ENCODE peak calls at places on chromosomes 7 and 10, in eight cellular contexts. One of them, this sample, is unnamed.

GRCh38 chr7:132276986-132277716 is 299.1 kb downstream of the PLXNA4 start:
- ATAC-seq in esophagus mucosa: no peak
- ATAC-seq in Right ventricle myocardium inferior: no peak
- ATAC-seq in upper lobe of right lung: no peak
- ATAC-seq in GM23338: no peak
- ATAC-seq in omental fat pad: no peak
- ATAC-seq in activated CD4-positive, CD25-positive, alpha-beta regulatory T cell treated with anti-CD3 and anti-CD28 coated beads, Interleukin-2, amount 50 U/mL, for 24 hours: no peak
- ATAC-seq in gastrocnemius medialis: no peak
- ATAC-seq in this sample: no peak

GRCh38 chr7:93973134-93973533 is 31.0 kb downstream of the BET1 start:
- ATAC-seq in esophagus mucosa: no peak
- ATAC-seq in Right ventricle myocardium inferior: no peak
- ATAC-seq in upper lobe of right lung: no peak
- ATAC-seq in GM23338: no peak
- ATAC-seq in omental fat pad: no peak
- ATAC-seq in activated CD4-positive, CD25-positive, alpha-beta regulatory T cell treated with anti-CD3 and anti-CD28 coated beads, Interleukin-2, amount 50 U/mL, for 24 hours: no peak
- ATAC-seq in gastrocnemius medialis: no peak
- ATAC-seq in this sample: no peak

GRCh38 chr10:91759581-91759986 is 38.6 kb upstream of the TNKS2 start:
- ATAC-seq in esophagus mucosa: peak; percentile 39
- ATAC-seq in Right ventricle myocardium inferior: no peak
- ATAC-seq in upper lobe of right lung: no peak
- ATAC-seq in GM23338: no peak
- ATAC-seq in omental fat pad: no peak
- ATAC-seq in activated CD4-positive, CD25-positive, alpha-beta regulatory T cell treated with anti-CD3 and anti-CD28 coated beads, Interleukin-2, amount 50 U/mL, for 24 hours: peak; percentile 66
- ATAC-seq in gastrocnemius medialis: peak; percentile 26
- ATAC-seq in this sample: no peak

GRCh38 chr7:39678935-39679690 is 55.7 kb downstream of the RALA start:
- ATAC-seq in esophagus mucosa: no peak
- ATAC-seq in Right ventricle myocardium inferior: no peak
- ATAC-seq in upper lobe of right lung: no peak
- ATAC-seq in GM23338: no peak
- ATAC-seq in omental fat pad: no peak
- ATAC-seq in activated CD4-positive, CD25-positive, alpha-beta regulatory T cell treated with anti-CD3 and anti-CD28 coated beads, Interleukin-2, amount 50 U/mL, for 24 hours: no peak
- ATAC-seq in gastrocnemius medialis: no peak
- ATAC-seq in this sample: no peak

GRCh38 chr7:99733003-99733402 is 2.0 kb downstream of the CYP3A7 start:
- ATAC-seq in esophagus mucosa: no peak
- ATAC-seq in Right ventricle myocardium inferior: no peak
- ATAC-seq in upper lobe of right lung: no peak
- ATAC-seq in GM23338: no peak
- ATAC-seq in omental fat pad: no peak
- ATAC-seq in activated CD4-positive, CD25-positive, alpha-beta regulatory T cell treated with anti-CD3 and anti-CD28 coated beads, Interleukin-2, amount 50 U/mL, for 24 hours: no peak
- ATAC-seq in gastrocnemius medialis: no peak
- ATAC-seq in this sample: no peak

GRCh38 chr10:22479419-22479818 is 134.1 kb downstream of the SPAG6 start:
- ATAC-seq in esophagus mucosa: no peak
- ATAC-seq in Right ventricle myocardium inferior: peak; percentile 87
- ATAC-seq in upper lobe of right lung: peak; percentile 18
- ATAC-seq in GM23338: no peak
- ATAC-seq in omental fat pad: no peak
- ATAC-seq in activated CD4-positive, CD25-positive, alpha-beta regulatory T cell treated with anti-CD3 and anti-CD28 coated beads, Interleukin-2, amount 50 U/mL, for 24 hours: no peak
- ATAC-seq in gastrocnemius medialis: no peak
- ATAC-seq in this sample: no peak

GRCh38 chr10:19738440-19738839 is 77.8 kb upstream of the PLXDC2 start:
- ATAC-seq in esophagus mucosa: no peak
- ATAC-seq in Right ventricle myocardium inferior: no peak
- ATAC-seq in upper lobe of right lung: no peak
- ATAC-seq in GM23338: no peak
- ATAC-seq in omental fat pad: no peak
- ATAC-seq in activated CD4-positive, CD25-positive, alpha-beta regulatory T cell treated with anti-CD3 and anti-CD28 coated beads, Interleukin-2, amount 50 U/mL, for 24 hours: no peak
- ATAC-seq in gastrocnemius medialis: no peak
- ATAC-seq in this sample: no peak

GRCh38 chr7:101819913-101820522 is 2.6 kb downstream of the CUX1 start:
- ATAC-seq in esophagus mucosa: no peak
- ATAC-seq in Right ventricle myocardium inferior: no peak
- ATAC-seq in upper lobe of right lung: no peak
- ATAC-seq in GM23338: no peak
- ATAC-seq in omental fat pad: no peak
- ATAC-seq in activated CD4-positive, CD25-positive, alpha-beta regulatory T cell treated with anti-CD3 and anti-CD28 coated beads, Interleukin-2, amount 50 U/mL, for 24 hours: no peak
- ATAC-seq in gastrocnemius medialis: no peak
- ATAC-seq in this sample: no peak

GRCh38 chr7:150845471-150845870 is 6.8 kb upstream of the AOC1 start:
- ATAC-seq in esophagus mucosa: no peak
- ATAC-seq in Right ventricle myocardium inferior: peak; percentile 91
- ATAC-seq in upper lobe of right lung: peak; percentile 52
- ATAC-seq in GM23338: no peak
- ATAC-seq in omental fat pad: no peak
- ATAC-seq in activated CD4-positive, CD25-positive, alpha-beta regulatory T cell treated with anti-CD3 and anti-CD28 coated beads, Interleukin-2, amount 50 U/mL, for 24 hours: no peak
- ATAC-seq in gastrocnemius medialis: no peak
- ATAC-seq in this sample: peak; percentile 46

GRCh38 chr7:130649004-130649790 is 19.4 kb downstream of the COPG2 start:
- ATAC-seq in esophagus mucosa: no peak
- ATAC-seq in Right ventricle myocardium inferior: no peak
- ATAC-seq in upper lobe of right lung: no peak
- ATAC-seq in GM23338: no peak
- ATAC-seq in omental fat pad: no peak
- ATAC-seq in activated CD4-positive, CD25-positive, alpha-beta regulatory T cell treated with anti-CD3 and anti-CD28 coated beads, Interleukin-2, amount 50 U/mL, for 24 hours: peak; percentile 87
- ATAC-seq in gastrocnemius medialis: no peak
- ATAC-seq in this sample: no peak

GRCh38 chr7:116711790-116712189 is 39.8 kb downstream of the MET start:
- ATAC-seq in esophagus mucosa: peak; percentile 59
- ATAC-seq in Right ventricle myocardium inferior: no peak
- ATAC-seq in upper lobe of right lung: peak; percentile 27
- ATAC-seq in GM23338: no peak
- ATAC-seq in omental fat pad: no peak
- ATAC-seq in activated CD4-positive, CD25-positive, alpha-beta regulatory T cell treated with anti-CD3 and anti-CD28 coated beads, Interleukin-2, amount 50 U/mL, for 24 hours: no peak
- ATAC-seq in gastrocnemius medialis: no peak
- ATAC-seq in this sample: no peak

This sample was measured in gastroesophageal sphincter.